ENCODE peak calls at places on chromosomes 2 and 18, in five cellular contexts. E is stomach, M is PC-3, C is BJ, W is K562. K is an unnamed sample.

GRCh38 chr2:218271487-218271797 is 1.1 kb downstream of the PNKD start:
- DNase-seq in E (no peak), M (peak), C (no peak), W (no peak), K (no peak)

GRCh38 chr2:43142921-43143438 is 83.4 kb downstream of the ZFP36L2 start:
- DNase-seq in E (no peak), M (no peak), C (no peak), W (peak), K (peak)

GRCh38 chr2:72112981-72113846 is 34.4 kb downstream of the CYP26B1 start:
- DNase-seq in E (no peak), M (no peak), C (no peak), W (no peak), K (no peak)

GRCh38 chr18:3723554-3723953 is 273.6 kb downstream of the TGIF1 start:
- DNase-seq in E (no peak), M (no peak), C (no peak), W (no peak), K (no peak)

GRCh38 chr2:24190503-24190902 is 15.7 kb downstream of the FAM228A start:
- DNase-seq in E (no peak), M (no peak), C (no peak), W (no peak), K (no peak)

GRCh38 chr2:159042115-159042850 is 73.8 kb downstream of the TANC1 start:
- DNase-seq in E (peak), M (peak), C (no peak), W (no peak), K (no peak)

GRCh38 chr2:150357770-150358467 is 129.5 kb downstream of the RND3 start:
- DNase-seq in E (no peak), M (no peak), C (no peak), W (no peak), K (peak)

GRCh38 chr2:221529943-221530652 is 42.0 kb downstream of the EPHA4 start:
- DNase-seq in E (no peak), M (peak), C (peak), W (no peak), K (peak)

GRCh38 chr2:53170463-53170862 is 597.1 kb upstream of the CHAC2 start:
- DNase-seq in E (no peak), M (no peak), C (peak), W (no peak), K (no peak)

GRCh38 chr2:164937864-164938401 is 17.4 kb downstream of the SLC38A11 start:
- DNase-seq in E (peak), M (no peak), C (no peak), W (no peak), K (no peak)

DNA sequence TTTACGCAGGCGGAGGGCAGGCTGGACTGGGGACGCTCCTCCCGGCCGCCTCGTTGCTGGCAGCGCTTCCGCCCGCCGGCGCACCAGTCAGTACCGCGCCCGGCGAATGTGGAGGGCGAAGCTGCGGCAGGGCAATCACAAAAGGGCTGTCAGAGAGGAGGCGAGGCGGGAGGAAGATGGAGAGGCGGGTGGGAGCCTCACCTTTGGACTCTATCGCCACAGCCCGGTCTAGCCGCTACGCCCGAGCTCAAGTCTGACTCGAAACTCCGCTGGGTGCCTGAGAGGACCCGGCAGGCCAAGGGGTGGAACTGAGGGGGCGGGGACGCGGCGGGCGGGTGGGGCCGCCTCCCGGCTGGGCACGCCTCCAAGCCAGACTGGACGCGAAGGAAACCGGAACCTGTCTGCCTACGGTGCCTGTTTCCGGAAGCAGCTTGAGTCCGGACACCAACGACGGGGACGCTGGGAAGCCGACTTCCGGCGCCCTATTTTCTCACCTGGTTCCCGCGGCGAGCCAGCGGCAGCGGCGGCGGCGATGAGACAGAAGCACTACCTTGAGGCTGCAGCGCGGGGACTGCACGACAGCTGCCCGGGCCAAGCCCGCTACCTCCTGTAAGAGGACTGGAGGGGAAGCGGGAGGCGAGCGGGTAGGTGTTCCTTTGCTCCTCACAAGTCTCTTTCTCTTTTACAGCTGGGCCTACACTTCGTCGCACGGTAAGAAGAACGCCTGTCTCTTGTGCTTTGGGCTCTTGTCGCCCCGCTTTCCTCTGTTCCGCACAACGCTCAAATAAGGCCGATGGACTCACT is at the start of gene RMP24:
- DNase-seq in E (peak), M (peak), C (peak), W (peak), K (peak)
- TF ChIP-seq CTCF in E (no peak), M (no peak), C (no peak), W (no peak), K (no peak)

GRCh38 chr2:160406591-160407392 is 86.8 kb downstream of the RBMS1 start:
- DNase-seq in E (peak), M (peak), C (no peak), W (no peak), K (peak)

GRCh38 chr2:160407393-160408204 is 86.0 kb downstream of the RBMS1 start:
- DNase-seq in E (peak), M (peak), C (no peak), W (peak), K (peak)

GRCh38 chr2:160409480-160409879 is 84.1 kb downstream of the RBMS1 start:
- DNase-seq in E (no peak), M (no peak), C (no peak), W (no peak), K (no peak)

GRCh38 chr2:160408205-160408561 is 85.4 kb downstream of the RBMS1 start:
- DNase-seq in E (no peak), M (no peak), C (no peak), W (no peak), K (no peak)

GRCh38 chr2:160408575-160409291 is 84.9 kb downstream of the RBMS1 start:
- DNase-seq in E (no peak), M (no peak), C (no peak), W (no peak), K (no peak)
- H3K4me3 ChIP-seq in E (peak), M (no peak), C (peak), W (no peak), K (peak)

GRCh38 chr2:187782301-187782700 is 228.1 kb upstream of the TFPI start:
- DNase-seq in E (no peak), M (no peak), C (no peak), W (no peak), K (no peak)
- TF ChIP-seq CTCF in E (no peak), M (no peak), C (no peak), W (no peak), K (no peak)

GRCh38 chr2:27049422-27050280 is 1.8 kb upstream of the AGBL5 start:
- DNase-seq in E (no peak), M (no peak), C (no peak), W (no peak), K (no peak)
- H3K4me3 ChIP-seq in E (peak), M (peak), C (peak), W (no peak), K (peak)

DNA sequence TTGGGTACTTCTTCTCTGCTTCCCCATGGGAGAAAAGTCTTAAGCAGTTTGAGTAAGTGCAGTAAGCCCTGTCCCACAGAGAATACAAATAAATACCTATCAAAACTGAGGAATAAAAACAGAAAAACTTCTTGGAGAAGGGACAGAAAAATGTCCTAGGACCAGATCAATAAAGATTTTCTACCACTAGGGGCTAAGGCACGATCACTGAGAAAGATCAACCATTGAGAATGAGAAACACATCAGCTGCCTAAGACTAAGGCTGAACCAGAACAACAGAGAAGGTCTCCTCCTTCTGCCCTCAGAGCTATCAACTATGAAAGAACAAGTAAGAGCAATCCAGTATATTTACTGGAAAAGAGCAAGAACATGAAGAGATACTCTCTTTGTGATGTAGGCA is 763.6 kb upstream of the LRRTM1 start:
- DNase-seq in E (no peak), M (no peak), C (no peak), W (no peak), K (no peak)
- TF ChIP-seq CTCF in E (no peak), M (no peak), C (no peak), W (no peak), K (no peak)

GRCh38 chr2:27807476-27807875 is 36.0 kb downstream of the MRPL33 start:
- DNase-seq in E (peak), M (peak), C (no peak), W (peak), K (peak)
- H3K4me3 ChIP-seq in E (no peak), M (no peak), C (no peak), W (no peak), K (no peak)